ENCODE peak calls at places on chromosome 19, in eight cellular contexts. Y is neural progenitor cell, A is HepG2, Q is heart left ventricle, S is breast epithelium, C is suprapubic skin, I is gastrocnemius medialis, G is A549. J is an unnamed sample.

GRCh38 chr19:41537789-41538188 is 38.2 kb upstream of the CEACAM21 start:
- DNase-seq in Y (no peak), A (peak), Q (no peak), S (no peak), C (no peak), I (no peak), G (peak), J (no peak)

GRCh38 chr19:32178401-32178800 is 167.0 kb upstream of the ZNF507 start:
- DNase-seq in Y (no peak), A (no peak), Q (no peak), S (no peak), C (no peak), I (no peak), G (no peak), J (no peak)

GRCh38 chr19:45253396-45254027 is 2.4 kb downstream of the MARK4 start:
- DNase-seq in Y (no peak), A (no peak), Q (no peak), S (no peak), C (no peak), I (no peak), G (no peak), J (no peak)

GRCh38 chr19:12647490-12648071 is 19.0 kb downstream of the MAN2B1 start:
- DNase-seq in Y (peak), A (no peak), Q (no peak), S (no peak), C (no peak), I (peak), G (no peak), J (no peak)

GRCh38 chr19:36719687-36720556 is 32.5 kb downstream of the ZNF567 start:
- DNase-seq in Y (no peak), A (no peak), Q (no peak), S (no peak), C (no peak), I (no peak), G (peak), J (no peak)

GRCh38 chr19:30450945-30451344 is 78.8 kb downstream of the ZNF536 start:
- DNase-seq in Y (peak), A (no peak), Q (no peak), S (no peak), C (no peak), I (no peak), G (no peak), J (peak)

GRCh38 chr19:17303940-17304267 is 679 bp upstream of the ABHD8 start:
- DNase-seq in Y (no peak), A (no peak), Q (no peak), S (no peak), C (no peak), I (no peak), G (no peak), J (no peak)

GRCh38 chr19:34365463-34366401 is 736 bp downstream of the GPI start:
- DNase-seq in Y (peak), A (no peak), Q (peak), S (no peak), C (no peak), I (no peak), G (peak), J (no peak)

GRCh38 chr19:54418930-54419800 is 3.9 kb downstream of the TTYH1 start:
- DNase-seq in Y (no peak), A (no peak), Q (no peak), S (no peak), C (no peak), I (no peak), G (no peak), J (no peak)

GRCh38 chr19:32614916-32615315 is 33.9 kb downstream of the PDCD5 start:
- DNase-seq in Y (no peak), A (no peak), Q (no peak), S (no peak), C (no peak), I (no peak), G (no peak), J (no peak)

GRCh38 chr19:33705090-33705847 is 83.5 kb downstream of the CHST8 start:
- DNase-seq in Y (peak), A (no peak), Q (no peak), S (no peak), C (no peak), I (no peak), G (no peak), J (no peak)

GRCh38 chr19:6916952-6917351 is 29.6 kb downstream of the ADGRE1 start:
- DNase-seq in Y (no peak), A (no peak), Q (no peak), S (no peak), C (no peak), I (no peak), G (no peak), J (no peak)

GRCh38 chr19:9431475-9431874 is 3.9 kb downstream of the ZNF266 start:
- DNase-seq in Y (peak), A (no peak), Q (peak), S (no peak), C (no peak), I (no peak), G (no peak), J (no peak)

GRCh38 chr19:14563989-14564650 is 7.7 kb downstream of the NDUFB7 start:
- DNase-seq in Y (peak), A (no peak), Q (no peak), S (no peak), C (no peak), I (peak), G (peak), J (no peak)

GRCh38 chr19:45352062-45352461 is 11.5 kb downstream of the KLC3 start:
- DNase-seq in Y (no peak), A (no peak), Q (no peak), S (no peak), C (no peak), I (no peak), G (no peak), J (no peak)

GRCh38 chr19:51884713-51885112 is 3.0 kb downstream of the ZNF577 start:
- DNase-seq in Y (no peak), A (no peak), Q (no peak), S (no peak), C (no peak), I (no peak), G (no peak), J (no peak)

GRCh38 chr19:55540619-55541018 is 3.7 kb upstream of the SBK2 start:
- DNase-seq in Y (no peak), A (no peak), Q (no peak), S (no peak), C (no peak), I (peak), G (no peak), J (no peak)

GRCh38 chr19:50406829-50407228 is 11.9 kb upstream of the SPIB start:
- DNase-seq in Y (no peak), A (no peak), Q (no peak), S (no peak), C (no peak), I (no peak), G (no peak), J (no peak)

GRCh38 chr19:763181-763580 is 12.3 kb downstream of the MISP start:
- DNase-seq in Y (no peak), A (no peak), Q (no peak), S (no peak), C (no peak), I (no peak), G (no peak), J (no peak)

GRCh38 chr19:661427-662196 is 1.4 kb downstream of the RNF126 start:
- DNase-seq in Y (no peak), A (no peak), Q (peak), S (no peak), C (no peak), I (no peak), G (no peak), J (no peak)

GRCh38 chr19:34313188-34313587 is 51.8 kb upstream of the GPI start:
- DNase-seq in Y (no peak), A (no peak), Q (peak), S (no peak), C (no peak), I (no peak), G (no peak), J (no peak)

GRCh38 chr19:52444506-52444905 is 8.8 kb upstream of the ZNF578 start:
- DNase-seq in Y (no peak), A (no peak), Q (no peak), S (no peak), C (no peak), I (no peak), G (no peak), J (no peak)

GRCh38 chr19:55283548-55284393 is at the start of gene BRSK1:
- DNase-seq in Y (peak), A (no peak), Q (peak), S (no peak), C (no peak), I (no peak), G (peak), J (peak)

GRCh38 chr19:43700368-43701015 is 15.4 kb upstream of the IRGC start:
- DNase-seq in Y (peak), A (no peak), Q (peak), S (peak), C (no peak), I (peak), G (no peak), J (no peak)

GRCh38 chr19:1883784-1884183 is 1.5 kb downstream of the ABHD17A start:
- DNase-seq in Y (no peak), A (no peak), Q (no peak), S (no peak), C (no peak), I (no peak), G (no peak), J (no peak)
- H3K27ac ChIP-seq in Y (no peak), A (no peak), Q (peak), S (peak), C (peak), I (peak), G (no peak), J (peak)

GRCh38 chr19:48890551-48890950 is 8.0 kb downstream of the TULP2 start:
- DNase-seq in Y (no peak), A (no peak), Q (no peak), S (no peak), C (no peak), I (no peak), G (no peak), J (no peak)
- H3K27ac ChIP-seq in Y (no peak), A (no peak), Q (no peak), S (no peak), C (no peak), I (no peak), G (no peak), J (no peak)

GRCh38 chr19:5714819-5715218 is 5.1 kb downstream of the LONP1 start:
- DNase-seq in Y (no peak), A (no peak), Q (no peak), S (no peak), C (no peak), I (no peak), G (no peak), J (no peak)
- H3K27ac ChIP-seq in Y (no peak), A (no peak), Q (no peak), S (no peak), C (no peak), I (no peak), G (no peak), J (no peak)

GRCh38 chr19:8366961-8367326 is 3.0 kb downstream of the ANGPTL4 start:
- DNase-seq in Y (no peak), A (no peak), Q (no peak), S (no peak), C (no peak), I (no peak), G (no peak), J (no peak)
- H3K27ac ChIP-seq in Y (no peak), A (no peak), Q (peak), S (peak), C (peak), I (peak), G (peak), J (peak)

GRCh38 chr19:48757089-48757675 is 1.9 kb downstream of the FGF21 start:
- DNase-seq in Y (no peak), A (no peak), Q (no peak), S (no peak), C (no peak), I (no peak), G (no peak), J (no peak)
- H3K27ac ChIP-seq in Y (no peak), A (peak), Q (no peak), S (no peak), C (no peak), I (no peak), G (no peak), J (no peak)

GRCh38 chr19:46633130-46633529 is 2.9 kb downstream of the GNG8 start:
- DNase-seq in Y (no peak), A (no peak), Q (no peak), S (no peak), C (no peak), I (no peak), G (no peak), J (no peak)
- H3K27ac ChIP-seq in Y (no peak), A (no peak), Q (no peak), S (no peak), C (no peak), I (no peak), G (no peak), J (no peak)

GRCh38 chr19:5125376-5125775 is 156.5 kb downstream of the KDM4B start:
- DNase-seq in Y (no peak), A (no peak), Q (no peak), S (no peak), C (no peak), I (no peak), G (no peak), J (no peak)
- H3K27ac ChIP-seq in Y (no peak), A (no peak), Q (no peak), S (peak), C (no peak), I (no peak), G (no peak), J (no peak)

GRCh38 chr19:4045597-4046361 is 20.9 kb downstream of the ZBTB7A start:
- DNase-seq in Y (no peak), A (no peak), Q (no peak), S (no peak), C (no peak), I (no peak), G (no peak), J (no peak)
- H3K27ac ChIP-seq in Y (no peak), A (no peak), Q (no peak), S (no peak), C (no peak), I (no peak), G (no peak), J (peak)

GRCh38 chr19:3720533-3720917 is 12.3 kb downstream of the TJP3 start:
- DNase-seq in Y (peak), A (no peak), Q (no peak), S (no peak), C (no peak), I (no peak), G (peak), J (no peak)
- H3K27ac ChIP-seq in Y (no peak), A (peak), Q (no peak), S (no peak), C (no peak), I (no peak), G (no peak), J (no peak)

GRCh38 chr19:18468930-18469244 is 31.0 kb upstream of the ISYNA1 start:
- DNase-seq in Y (no peak), A (no peak), Q (no peak), S (no peak), C (no peak), I (no peak), G (no peak), J (no peak)

GRCh38 chr19:18470787-18471186 is 32.9 kb upstream of the ISYNA1 start:
- DNase-seq in Y (no peak), A (no peak), Q (no peak), S (no peak), C (no peak), I (no peak), G (no peak), J (no peak)

GRCh38 chr19:18470153-18470552 is 32.2 kb upstream of the ISYNA1 start:
- DNase-seq in Y (peak), A (peak), Q (no peak), S (no peak), C (no peak), I (no peak), G (peak), J (no peak)

GRCh38 chr19:18468517-18468916 is 30.6 kb upstream of the ISYNA1 start:
- DNase-seq in Y (no peak), A (no peak), Q (no peak), S (no peak), C (no peak), I (peak), G (peak), J (no peak)

DNA sequence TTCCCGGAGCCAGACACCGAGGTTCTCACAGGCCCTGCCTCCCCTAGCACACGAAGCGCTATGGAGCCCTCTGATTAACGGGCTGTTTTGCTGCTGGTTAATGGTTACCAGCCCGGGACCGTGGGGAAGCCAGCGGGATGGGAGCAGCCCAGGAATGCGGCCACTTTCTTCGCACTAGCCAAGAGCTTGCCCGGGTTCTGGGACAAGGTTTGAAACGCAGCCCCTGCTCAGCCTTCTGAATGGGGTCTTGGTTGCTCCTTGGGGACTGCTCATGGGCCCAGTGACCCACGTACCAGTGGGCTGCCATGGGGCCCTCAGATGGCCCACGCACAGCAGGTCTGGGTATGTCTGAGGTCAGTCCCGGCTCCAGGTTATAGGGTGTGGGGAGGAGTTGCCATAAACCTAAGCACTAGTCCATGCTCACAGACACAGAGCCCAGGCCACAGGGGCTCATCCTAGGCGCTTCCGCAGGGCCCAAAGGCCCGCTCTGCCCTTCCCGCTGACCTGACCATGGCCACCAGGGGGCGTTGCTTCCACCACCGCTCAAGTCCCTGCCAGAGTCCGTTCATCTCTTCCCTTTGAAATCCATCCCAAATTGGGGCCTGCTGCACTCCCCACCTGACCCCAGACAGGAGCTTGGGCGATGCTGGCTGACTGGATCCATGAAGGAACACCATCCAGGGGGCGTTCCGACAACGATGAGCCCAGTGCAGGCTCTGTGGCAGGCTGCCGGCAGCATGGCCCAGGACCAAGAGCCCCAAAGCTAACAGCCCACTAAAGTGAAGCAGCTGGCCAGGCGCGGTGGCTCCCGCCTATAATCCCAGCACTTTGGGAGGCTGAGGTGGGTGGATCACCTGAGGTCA is 31.5 kb upstream of the ISYNA1 start:
- DNase-seq in Y (peak), A (peak), Q (peak), S (no peak), C (no peak), I (no peak), G (peak), J (no peak)
- H3K27ac ChIP-seq in Y (no peak), A (peak), Q (peak), S (peak), C (no peak), I (peak), G (peak), J (no peak)

J was measured in caudate nucleus.